ENCODE peak calls at places on chromosomes 3 and 15, in five cellular contexts. N is tibial nerve, M is testis, K is uterus, I is spleen. H is an unnamed sample. For H3K27me3, the result is how much of the 10 kb centered on the place peaks cover.

GRCh38 chr3:177377166-177377565 is 179.9 kb upstream of the TBL1XR1 start:
- DNase-seq in K (no peak), I (no peak), M (no peak), N (no peak), H (peak)

GRCh38 chr3:101978348-101978747 is 129.0 kb downstream of the NFKBIZ start:
- DNase-seq in K (no peak), N (no peak), M (no peak), I (no peak), H (no peak)

GRCh38 chr3:100023150-100023549 is 91.2 kb downstream of the FILIP1L start:
- DNase-seq in M (no peak), I (no peak), K (no peak), N (no peak), H (no peak)

GRCh38 chr3:47433796-47434195 is 41.9 kb downstream of the SCAP start:
- DNase-seq in N (no peak), M (no peak), I (peak), K (no peak), H (no peak)

GRCh38 chr15:101602801-101603200 is 49.4 kb downstream of the TM2D3 start:
- DNase-seq in I (no peak), K (no peak), N (no peak), M (no peak), H (no peak)

GRCh38 chr3:64341355-64341754 is 116.1 kb upstream of the PRICKLE2 start:
- DNase-seq in M (peak), N (no peak), I (no peak), K (peak), H (no peak)

GRCh38 chr15:35980719-35981118 is 434.8 kb upstream of the DPH6 start:
- DNase-seq in N (no peak), K (no peak), I (no peak), M (no peak), H (no peak)

GRCh38 chr3:177611781-177612389 is 414.6 kb upstream of the TBL1XR1 start:
- DNase-seq in I (no peak), N (no peak), M (no peak), K (no peak), H (no peak)

GRCh38 chr3:124078978-124079911 is 87.3 kb upstream of the ROPN1 start:
- DNase-seq in I (no peak), M (peak), N (no peak), K (no peak), H (peak)

GRCh38 chr3:149658444-149659172 is 783 bp upstream of the WWTR1 start:
- DNase-seq in I (peak), K (peak), N (peak), M (peak), H (peak)

GRCh38 chr3:165895919-165896318 is 58.7 kb upstream of the BCHE start:
- DNase-seq in M (peak), I (no peak), K (no peak), N (no peak), H (no peak)

GRCh38 chr15:41881086-41881485 is 12.8 kb downstream of the SPTBN5 start:
- DNase-seq in N (no peak), M (no peak), K (no peak), I (no peak), H (no peak)

GRCh38 chr15:41880156-41880877 is 13.5 kb downstream of the SPTBN5 start:
- DNase-seq in K (no peak), N (no peak), I (peak), M (no peak), H (no peak)

GRCh38 chr15:41881925-41882688 is 11.7 kb downstream of the SPTBN5 start:
- DNase-seq in M (peak), I (no peak), K (no peak), N (no peak), H (peak)

GRCh38 chr15:41882689-41883483 is 11.0 kb downstream of the SPTBN5 start:
- DNase-seq in I (no peak), N (no peak), M (peak), K (no peak), H (peak)

DNA sequence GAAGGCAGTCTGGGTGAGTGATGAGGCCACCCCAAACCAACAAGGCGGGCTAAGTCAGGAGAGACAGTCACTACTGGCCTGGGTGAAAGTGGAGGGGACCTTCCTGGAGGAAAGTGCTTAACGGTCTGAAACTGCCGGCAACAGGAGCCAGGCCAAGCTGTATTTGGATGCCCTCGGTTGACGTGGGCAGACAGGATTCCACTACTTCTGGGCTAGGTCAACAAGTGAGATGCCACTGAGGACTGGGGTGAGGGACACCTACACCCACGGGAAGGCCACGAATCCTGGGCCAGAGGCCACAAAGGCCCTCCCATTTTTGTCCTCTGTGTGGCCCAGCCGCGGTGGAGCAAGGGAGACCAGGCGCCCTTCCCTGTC is 12.3 kb downstream of the SPTBN5 start:
- DNase-seq in I (no peak), N (no peak), M (no peak), K (no peak), H (no peak)
- H3K27me3 ChIP-seq in I (under half), N (under half), M (under half), K (under half), H (under half)

GRCh38 chr3:50297384-50297775 is 1.8 kb downstream of the HYAL3 start:
- DNase-seq in I (peak), K (peak), M (no peak), N (no peak), H (no peak)

GRCh38 chr3:50296721-50297383 is 2.4 kb downstream of the HYAL3 start:
- DNase-seq in N (no peak), K (no peak), M (no peak), I (no peak), H (peak)

GRCh38 chr3:50294089-50294488 is 1.9 kb upstream of the IFRD2 start:
- DNase-seq in M (no peak), N (no peak), I (no peak), K (no peak), H (no peak)

GRCh38 chr3:50294492-50295403 is 2.5 kb upstream of the IFRD2 start:
- DNase-seq in K (no peak), M (no peak), I (no peak), N (no peak), H (no peak)

DNA sequence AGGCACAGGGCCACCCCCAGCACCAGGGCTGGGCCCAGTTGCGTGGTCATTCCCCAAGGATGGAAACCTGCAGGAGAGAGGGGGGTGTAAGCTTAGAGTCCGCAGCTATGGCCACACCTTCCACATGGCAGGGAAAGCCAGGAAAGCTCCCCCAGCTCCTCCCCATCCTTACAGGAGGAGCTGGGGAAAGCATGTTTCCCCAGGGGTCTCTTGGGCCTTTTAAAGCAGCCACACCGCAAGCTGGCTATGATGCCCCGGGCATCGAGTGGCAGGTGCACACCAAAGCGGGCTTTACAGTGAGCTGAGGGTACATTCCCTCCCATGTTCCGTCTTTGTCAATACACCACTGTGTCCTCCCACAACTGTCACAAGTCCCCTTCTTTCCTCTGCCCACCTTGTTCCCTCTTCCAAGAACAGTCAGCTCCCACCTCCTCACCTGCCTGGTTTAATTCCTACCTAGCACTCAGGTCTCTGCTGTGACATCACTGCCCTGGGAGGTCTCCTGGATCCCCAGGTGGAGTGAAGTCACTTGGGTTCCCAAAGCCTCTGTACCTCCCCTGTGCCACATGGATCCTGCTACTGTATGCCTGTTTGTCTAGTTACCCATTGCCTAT is 3.4 kb upstream of the IFRD2 start:
- DNase-seq in K (no peak), I (no peak), M (no peak), N (no peak), H (no peak)
- TF ChIP-seq POLR2A in K (no peak), I (no peak), M (no peak), N (no peak), H (no peak)

GRCh38 chr15:62066663-62067447 is at the start of gene C2CD4A:
- DNase-seq in N (no peak), K (peak), I (peak), M (peak), H (peak)

GRCh38 chr15:62069551-62069950 is 2.8 kb downstream of the C2CD4A start:
- DNase-seq in K (no peak), M (no peak), I (no peak), N (no peak), H (no peak)

GRCh38 chr15:62067448-62068044 is 769 bp downstream of the C2CD4A start:
- DNase-seq in M (peak), N (no peak), I (peak), K (peak), H (peak)

GRCh38 chr15:62068787-62069170 is 2.0 kb downstream of the C2CD4A start:
- DNase-seq in I (no peak), K (no peak), N (no peak), M (no peak), H (no peak)

DNA sequence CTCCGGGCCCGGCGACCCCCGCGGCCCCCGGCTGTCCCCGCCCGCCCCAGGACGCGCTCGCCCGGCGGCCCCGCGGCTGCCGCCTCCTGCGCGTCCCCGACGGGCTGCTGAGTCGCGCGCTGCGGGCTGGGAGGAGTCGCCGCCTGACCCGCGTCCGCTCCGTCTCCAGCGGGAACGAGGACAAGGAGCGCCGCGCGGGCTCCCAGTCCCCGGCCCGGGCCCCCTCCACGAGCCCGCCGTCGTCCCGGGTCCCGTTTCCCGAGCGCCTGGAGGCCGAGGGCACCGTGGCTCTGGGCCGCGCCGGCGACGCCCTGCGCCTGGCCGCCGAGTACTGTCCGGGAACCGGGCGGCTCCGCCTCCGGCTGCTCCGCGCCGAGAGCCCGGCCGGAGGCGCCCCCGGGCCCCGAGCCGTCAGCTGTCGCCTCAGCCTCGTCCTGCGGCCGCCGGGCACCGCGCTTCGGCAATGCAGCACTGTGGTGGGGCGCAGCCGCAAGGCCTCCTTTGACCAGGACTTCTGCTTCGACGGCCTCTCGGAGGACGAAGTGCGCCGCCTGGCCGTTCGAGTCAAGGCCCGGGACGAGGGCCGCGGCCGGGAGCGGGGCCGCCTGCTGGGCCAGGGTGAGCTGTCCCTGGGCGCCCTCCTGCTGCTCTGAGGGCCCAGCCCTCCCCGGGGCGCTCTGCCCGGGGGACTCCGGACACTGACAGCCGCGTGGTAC is 1.5 kb downstream of the C2CD4A start:
- DNase-seq in N (no peak), K (no peak), I (peak), M (peak), H (peak)
- H3K27me3 ChIP-seq in N (under half), K (under half), I (under half), M (under half), H (under half)

DNA sequence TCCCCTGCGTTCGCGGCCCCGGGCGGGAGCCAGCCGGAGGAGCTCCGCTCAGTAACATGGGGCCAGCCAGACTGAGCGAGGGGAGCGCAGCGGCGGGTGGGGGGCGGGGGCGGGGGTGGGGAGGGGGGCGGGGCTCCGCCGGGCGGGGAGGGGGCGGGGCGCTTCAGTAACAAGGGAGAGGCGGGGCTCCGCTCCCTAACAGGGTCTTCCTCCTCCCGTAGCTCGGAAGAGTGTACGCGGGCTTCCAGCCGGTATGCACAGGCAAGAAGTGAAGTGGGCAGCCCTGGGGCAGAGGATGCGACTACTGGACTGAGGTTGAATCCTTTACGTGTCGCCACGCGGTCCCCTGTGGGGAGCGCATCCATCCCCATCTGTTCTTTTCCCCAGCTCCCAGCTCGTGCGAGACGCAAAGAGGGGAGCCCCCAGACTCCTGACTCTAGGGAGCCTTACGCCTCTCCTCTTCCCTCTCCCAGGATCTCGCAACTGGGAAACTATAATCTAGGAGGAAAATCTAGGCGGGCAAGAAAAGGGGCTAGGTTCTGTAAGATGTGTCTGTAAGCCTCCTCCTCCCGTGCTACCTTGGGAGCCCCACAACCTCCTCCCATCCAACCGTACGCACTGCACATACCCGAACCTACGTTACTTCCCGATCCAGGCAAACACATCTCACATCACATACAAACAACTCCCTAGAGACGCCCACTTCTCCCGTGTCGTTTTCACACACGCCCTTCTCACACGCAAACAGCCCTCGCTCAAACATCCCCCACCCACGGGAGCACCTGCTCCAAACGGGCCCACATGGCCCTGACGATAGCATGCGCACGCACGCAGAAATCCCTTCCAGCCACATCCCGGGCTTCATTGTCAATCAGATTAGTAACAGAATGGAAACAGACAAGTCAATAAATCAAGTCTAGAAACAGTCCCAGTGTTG is at the start of gene SHF:
- DNase-seq in K (peak), I (peak), N (no peak), M (peak), H (peak)
- TF ChIP-seq POLR2A in K (peak), I (no peak), N (no peak), M (no peak), H (peak)

GRCh38 chr3:134613006-134613520 is 37.8 kb downstream of the KY start:
- DNase-seq in K (no peak), N (no peak), I (no peak), M (no peak), H (no peak)
- H3K27me3 ChIP-seq in K (under half), N (under half), I (under half), M (under half), H (under half)

GRCh38 chr15:38073278-38073930 is 139.0 kb downstream of the TMCO5A start:
- DNase-seq in I (no peak), M (peak), N (no peak), K (peak), H (no peak)

GRCh38 chr15:38071211-38071972 is 137.0 kb downstream of the TMCO5A start:
- DNase-seq in M (no peak), K (no peak), I (no peak), N (no peak), H (no peak)

GRCh38 chr15:38074029-38074428 is 139.6 kb downstream of the TMCO5A start:
- DNase-seq in N (no peak), I (no peak), K (no peak), M (no peak), H (no peak)

GRCh38 chr15:38072007-38072506 is 137.6 kb downstream of the TMCO5A start:
- DNase-seq in N (no peak), M (no peak), K (no peak), I (no peak), H (no peak)

GRCh38 chr15:38072507-38073277 is 138.3 kb downstream of the TMCO5A start:
- DNase-seq in I (peak), N (peak), M (peak), K (peak), H (peak)
- TF ChIP-seq POLR2A in I (no peak), N (no peak), M (no peak), K (no peak), H (peak)

GRCh38 chr15:32035285-32035684 is 5.0 kb downstream of the CHRNA7 start:
- DNase-seq in N (no peak), M (no peak), K (no peak), I (no peak), H (no peak)
- H3K27me3 ChIP-seq in N (under half), M (under half), K (under half), I (under half), H (under half)

GRCh38 chr15:63501256-63502089 is 2.9 kb upstream of the USP3 start:
- DNase-seq in N (peak), K (peak), M (peak), I (peak), H (peak)

GRCh38 chr15:63504247-63504978 is at the start of gene USP3:
- DNase-seq in K (peak), I (peak), N (peak), M (peak), H (peak)

GRCh38 chr15:63503739-63504246 is 600 bp upstream of the USP3 start:
- DNase-seq in N (no peak), K (peak), I (peak), M (peak), H (peak)

GRCh38 chr15:63502137-63502801 is 2.1 kb upstream of the USP3 start:
- DNase-seq in I (no peak), N (no peak), M (no peak), K (peak), H (peak)

DNA sequence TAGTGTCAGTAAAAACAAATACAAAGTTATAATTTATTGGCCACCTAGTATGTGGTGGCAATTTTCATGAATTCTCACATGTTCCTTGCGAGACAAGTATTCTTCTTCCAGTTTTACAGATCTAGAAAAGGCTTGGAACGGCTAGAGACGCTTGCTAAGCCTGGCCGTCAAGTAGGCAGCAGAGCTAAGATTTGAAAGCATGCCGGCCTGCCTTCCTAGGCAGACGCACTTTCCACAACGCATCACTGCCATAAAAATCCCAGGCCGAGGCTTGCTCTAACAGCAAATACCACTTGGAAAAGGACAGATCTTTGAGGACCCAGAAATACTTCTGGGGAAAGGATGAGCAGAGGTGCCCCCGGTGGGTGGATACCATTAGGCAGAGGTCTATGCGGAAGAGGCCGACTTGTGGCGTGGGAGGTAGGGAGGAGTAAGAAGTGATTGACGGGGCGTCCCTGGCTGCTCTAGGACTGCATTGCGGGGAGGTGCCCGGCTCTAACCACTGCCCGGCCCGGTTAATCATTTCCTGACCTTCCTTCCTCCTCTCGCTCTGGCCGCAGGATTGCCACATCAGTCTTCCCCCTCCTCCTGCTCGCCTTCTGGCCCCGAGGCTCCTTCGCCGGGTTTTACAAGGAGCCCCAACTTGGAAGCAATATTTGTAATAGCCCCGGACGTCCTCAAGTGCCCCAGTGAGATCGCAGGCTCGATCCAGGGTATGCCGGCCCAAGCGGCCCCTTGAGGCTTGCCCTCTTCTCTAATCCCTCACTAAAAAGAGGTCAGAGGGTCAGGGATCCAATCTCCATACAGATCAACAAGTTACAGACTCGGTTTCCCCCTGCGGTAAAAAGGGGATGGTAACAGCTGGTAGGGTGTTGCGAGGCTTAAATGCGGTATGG is 1.3 kb upstream of the USP3 start:
- DNase-seq in I (peak), N (peak), M (peak), K (peak), H (peak)
- TF ChIP-seq POLR2A in I (no peak), N (peak), M (no peak), K (peak), H (peak)